ENCODE peak calls at places on chromosomes 1 and 21, in four cellular contexts. Q, M, W and X are unnamed samples.

GRCh38 chr1:214506972-214507431 is 44.4 kb downstream of the PTPN14 start:
- DNase-seq in Q (no peak), M (no peak), W (no peak), X (no peak)

GRCh38 chr1:115478933-115479551 is 141.0 kb upstream of the NGF start:
- DNase-seq in Q (no peak), M (no peak), W (no peak), X (no peak)

GRCh38 chr1:201250326-201251011 is 32.8 kb upstream of the PKP1 start:
- DNase-seq in Q (peak; percentile 38), M (no peak), W (no peak), X (no peak)

GRCh38 chr1:187038789-187039188 is 210.0 kb downstream of the PLA2G4A start:
- DNase-seq in Q (no peak), M (no peak), W (no peak), X (peak; percentile 7)

GRCh38 chr21:42351626-42352432 is 1.0 kb upstream of the TFF2 start:
- DNase-seq in Q (no peak), M (no peak), W (no peak), X (no peak)

GRCh38 chr1:85322655-85323054 is 46.2 kb upstream of the BCL10 start:
- DNase-seq in Q (no peak), M (no peak), W (no peak), X (no peak)

GRCh38 chr1:28122183-28122582 is 33.8 kb upstream of the EYA3 start:
- DNase-seq in Q (no peak), M (no peak), W (no peak), X (no peak)

GRCh38 chr1:230768903-230769570 is 21.8 kb downstream of the CAPN9 start:
- DNase-seq in Q (no peak), M (no peak), W (no peak), X (peak; percentile 78)

GRCh38 chr1:19484338-19484792 is 974 bp downstream of the CAPZB start:
- DNase-seq in Q (no peak), M (no peak), W (no peak), X (no peak)

GRCh38 chr1:85259866-85260345 is 444 bp upstream of the C1orf52 start:
- DNase-seq in Q (no peak), M (no peak), W (no peak), X (no peak)

GRCh38 chr1:91501527-91501859 is 842 bp downstream of the CDC7 start:
- DNase-seq in Q (no peak), M (no peak), W (no peak), X (no peak)

GRCh38 chr1:112938188-112938587 is 17.8 kb downstream of the SLC16A1 start:
- DNase-seq in Q (no peak), M (no peak), W (no peak), X (no peak)

GRCh38 chr1:905811-906531 is 17.8 kb upstream of the SAMD11 start:
- DNase-seq in Q (peak; percentile 51), M (no peak), W (peak; percentile 4), X (no peak)

GRCh38 chr1:222852326-222852725 is 37.5 kb downstream of the DISP1 start:
- DNase-seq in Q (no peak), M (no peak), W (no peak), X (no peak)

GRCh38 chr1:186231861-186232436 is 143.1 kb downstream of the TPR start:
- DNase-seq in Q (no peak), M (no peak), W (no peak), X (no peak)

GRCh38 chr1:171934664-171935063 is 93.4 kb downstream of the DNM3 start:
- DNase-seq in Q (no peak), M (no peak), W (no peak), X (no peak)

GRCh38 chr1:178388398-178389161 is 108.2 kb downstream of the CLEC20A start:
- DNase-seq in Q (no peak), M (no peak), W (no peak), X (no peak)

GRCh38 chr1:29836626-29837305 is 600.4 kb downstream of the PTPRU start:
- DNase-seq in Q (no peak), M (no peak), W (no peak), X (no peak)

GRCh38 chr1:3780901-3781300 is 8.4 kb downstream of the SMIM1 start:
- DNase-seq in Q (no peak), M (no peak), W (no peak), X (no peak)

DNA sequence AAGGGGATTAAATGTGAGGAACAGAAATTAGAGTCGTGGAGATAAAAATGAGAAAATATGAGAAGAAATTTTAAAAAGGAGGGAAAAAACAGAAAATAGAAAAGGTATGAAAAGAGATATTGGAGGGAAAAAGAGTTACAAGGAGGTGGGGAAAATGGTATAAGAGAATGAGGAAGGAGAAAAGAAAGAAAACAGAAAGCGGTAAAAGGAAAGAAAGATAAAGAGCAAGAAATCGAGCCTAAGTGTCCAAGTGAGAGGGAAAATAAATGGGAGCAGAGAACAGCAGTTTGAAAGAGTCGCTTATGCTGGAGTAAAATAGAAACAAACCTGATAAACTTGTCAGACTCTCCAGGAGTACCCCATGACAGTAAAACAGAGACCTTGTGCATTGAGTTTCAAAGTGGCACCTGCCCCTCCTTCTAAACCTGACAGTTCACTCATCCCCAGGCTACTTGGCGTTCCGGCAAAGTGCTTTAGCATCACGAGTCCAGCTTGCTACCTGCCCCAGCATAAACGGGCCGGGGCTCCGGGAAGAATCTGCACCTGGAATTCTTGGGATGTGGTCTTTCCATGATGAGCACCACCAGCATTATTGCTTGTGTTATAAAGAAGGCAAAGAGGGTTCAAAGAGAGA is 585 bp downstream of the NEGR1 start:
- DNase-seq in Q (no peak), M (no peak), W (no peak), X (no peak)
- H3K4me3 ChIP-seq in Q (peak overlapping the region; percentile 51), M (peak overlapping the region; percentile 79), W (no peak overlapping the region), X (peak overlapping the region; percentile 84)

GRCh38 chr1:154404984-154405761 is at the start of gene IL6R:
- DNase-seq in Q (peak; percentile 93), M (peak; percentile 66), W (peak; percentile 85), X (peak; percentile 70)
- TF ChIP-seq CTCF in Q (peak; percentile 72), M (peak; percentile 51), W (peak; percentile 56), X (no peak)

GRCh38 chr21:39660191-39660590 is 47.5 kb downstream of the B3GALT5 start:
- DNase-seq in Q (no peak), M (peak; percentile 16), W (no peak), X (peak; percentile 46)

GRCh38 chr21:39659070-39659815 is 46.5 kb downstream of the B3GALT5 start:
- DNase-seq in Q (no peak), M (no peak), W (no peak), X (no peak)

GRCh38 chr21:39661740-39662139 is 49.0 kb downstream of the B3GALT5 start:
- DNase-seq in Q (no peak), M (no peak), W (no peak), X (no peak)

GRCh38 chr21:39661121-39661520 is 48.4 kb downstream of the B3GALT5 start:
- DNase-seq in Q (no peak), M (no peak), W (no peak), X (no peak)

DNA sequence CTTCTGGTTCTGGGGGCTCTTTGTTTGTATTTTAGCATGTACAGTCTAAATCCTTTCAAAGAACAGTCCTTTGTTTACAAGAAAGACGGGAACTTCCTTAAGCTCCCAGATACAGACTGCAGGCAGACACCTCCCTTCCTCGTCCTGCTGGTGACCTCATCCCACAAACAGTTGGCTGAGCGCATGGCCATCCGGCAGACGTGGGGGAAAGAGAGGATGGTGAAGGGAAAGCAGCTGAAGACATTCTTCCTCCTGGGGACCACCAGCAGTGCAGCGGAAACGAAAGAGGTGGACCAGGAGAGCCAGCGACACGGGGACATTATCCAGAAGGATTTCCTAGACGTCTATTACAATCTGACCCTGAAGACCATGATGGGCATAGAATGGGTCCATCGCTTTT is 47.9 kb downstream of the B3GALT5 start:
- DNase-seq in Q (no peak), M (peak; percentile 35), W (no peak), X (peak; percentile 73)
- H3K4me3 ChIP-seq in Q (no peak overlapping the region), M (no peak overlapping the region), W (no peak overlapping the region), X (peak overlapping the region; percentile 33)

DNA sequence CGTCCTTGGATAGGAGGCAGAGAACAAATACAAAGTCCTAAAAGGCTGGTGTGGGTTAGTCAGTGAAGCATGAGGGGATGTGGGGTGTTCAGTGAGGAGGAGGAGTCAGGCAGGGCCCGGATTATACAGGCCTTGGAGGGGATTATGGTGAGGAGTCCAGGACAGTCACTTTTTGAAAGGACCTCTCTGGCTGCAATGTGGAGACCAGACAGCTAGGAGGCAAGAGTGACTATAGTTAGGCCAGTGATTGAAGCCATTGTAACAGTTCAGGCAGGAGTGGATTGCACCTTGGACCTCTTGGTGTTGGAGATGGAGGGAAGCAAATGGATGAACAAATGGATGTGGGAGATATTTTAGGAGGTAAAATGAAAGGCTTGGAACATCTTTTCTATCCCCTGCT is 115.8 kb downstream of the C1orf94 start:
- DNase-seq in Q (no peak), M (no peak), W (no peak), X (no peak)
- TF ChIP-seq CTCF in Q (no peak), M (peak; percentile 32), W (peak; percentile 26), X (peak; percentile 14)

GRCh38 chr1:24535021-24535424 is 20.9 kb upstream of the NCMAP start:
- DNase-seq in Q (no peak), M (no peak), W (peak; percentile 64), X (no peak)
- H3K4me3 ChIP-seq in Q (no peak overlapping the region), M (no peak overlapping the region), W (peak overlapping the region; percentile 59), X (no peak overlapping the region)

GRCh38 chr1:213110349-213111300 is 59.6 kb downstream of the RPS6KC1 start:
- DNase-seq in Q (no peak), M (no peak), W (peak; percentile 15), X (no peak)

GRCh38 chr1:213107613-213108012 is 56.6 kb downstream of the RPS6KC1 start:
- DNase-seq in Q (no peak), M (no peak), W (no peak), X (no peak)

GRCh38 chr1:213106298-213106697 is 55.3 kb downstream of the RPS6KC1 start:
- DNase-seq in Q (no peak), M (no peak), W (no peak), X (no peak)

DNA sequence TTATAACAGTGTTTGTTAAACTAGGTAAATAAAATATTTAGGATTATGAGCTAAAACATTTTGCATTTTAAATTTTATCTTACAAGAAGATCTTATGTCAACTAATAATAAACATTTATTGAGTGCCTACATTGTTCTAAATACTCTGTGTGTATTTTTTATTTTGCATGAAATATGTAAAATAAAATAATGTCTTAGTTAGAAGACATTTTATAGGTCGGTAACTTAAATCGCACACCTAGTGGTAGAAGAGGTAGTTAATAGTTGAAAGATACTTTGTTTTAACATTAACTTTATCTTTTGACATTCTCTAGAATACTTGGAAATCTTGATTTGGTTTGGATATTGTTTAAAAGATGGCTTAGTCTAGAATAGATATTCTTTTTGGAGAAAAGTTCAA is 60.5 kb downstream of the RPS6KC1 start:
- DNase-seq in Q (no peak), M (no peak), W (no peak), X (no peak)
- TF ChIP-seq CTCF in Q (no peak), M (no peak), W (no peak), X (no peak)